ENCODE peak calls at places on chromosomes 11 and 22, in ten cellular contexts. K is activated T-cell treated with anti-CD3 and anti-CD28 coated beads, Interleukin-2, amount 50 U/mL, for 4 hours; X is effector CD4-positive, alpha-beta T cell; A is Peyer's patch; Y is A172; J is left ventricle myocardium inferior; R is T47D; E is K562; O is NCI-H526 treated with DMSO at 0.1 percent for 48 hours; M is NCI-H774. G is an unnamed sample.

GRCh38 chr11:5129457-5129877 is 8.7 kb downstream of the OR52A5 start:
- DNase-seq in M (no peak), O (no peak), E (peak), R (no peak), K (no peak), J (no peak), A (no peak), Y (peak), X (no peak), G (no peak)

GRCh38 chr22:49999063-49999900 is 13.3 kb downstream of the IL17REL start:
- DNase-seq in A (peak), J (no peak), Y (no peak), K (no peak), X (peak), M (no peak), R (no peak), E (peak), O (no peak), G (no peak)

GRCh38 chr11:79536155-79536917 is 95.5 kb upstream of the TENM4 start:
- DNase-seq in R (no peak), X (no peak), O (no peak), K (no peak), Y (no peak), A (no peak), J (no peak), M (no peak), E (no peak), G (no peak)

GRCh38 chr11:117076941-117077659 is 21.1 kb downstream of the SIK3 start:
- DNase-seq in A (no peak), Y (no peak), J (no peak), O (peak), R (no peak), X (no peak), M (peak), K (no peak), E (no peak), G (no peak)

GRCh38 chr11:113204280-113204679 is 110.1 kb upstream of the TTC12 start:
- DNase-seq in E (no peak), J (no peak), R (no peak), O (no peak), X (no peak), Y (peak), K (no peak), A (no peak), M (no peak), G (no peak)

GRCh38 chr11:1867381-1867780 is 14.5 kb downstream of the LSP1 start:
- DNase-seq in X (no peak), A (no peak), O (no peak), E (no peak), M (no peak), J (peak), R (no peak), K (no peak), Y (no peak), G (no peak)

GRCh38 chr22:27445876-27446275 is 355.7 kb downstream of the MN1 start:
- DNase-seq in K (no peak), J (peak), O (no peak), E (no peak), Y (no peak), R (no peak), A (no peak), X (no peak), M (no peak), G (no peak)

GRCh38 chr22:50112151-50113118 is 22.6 kb downstream of the MOV10L1 start:
- DNase-seq in M (no peak), X (no peak), Y (peak), E (no peak), O (no peak), J (no peak), R (no peak), K (no peak), A (no peak), G (no peak)

GRCh38 chr11:1916986-1917522 is 2.4 kb upstream of the TNNT3 start:
- DNase-seq in J (no peak), A (peak), E (no peak), K (no peak), Y (no peak), M (no peak), X (no peak), O (no peak), R (no peak), G (no peak)

GRCh38 chr11:11624926-11625325 is 3.1 kb upstream of the GALNT18 start:
- DNase-seq in R (no peak), J (no peak), K (no peak), M (no peak), A (no peak), Y (no peak), O (no peak), E (no peak), X (no peak), G (no peak)

GRCh38 chr22:39130892-39131855 is 21.3 kb downstream of the CBX7 start:
- DNase-seq in J (no peak), R (no peak), M (no peak), X (no peak), A (no peak), E (no peak), K (no peak), O (no peak), Y (no peak), G (no peak)

GRCh38 chr11:71580057-71581003 is 2.3 kb downstream of the KRTAP5-11 start:
- DNase-seq in O (peak), R (peak), K (no peak), Y (peak), M (peak), J (peak), A (no peak), X (no peak), E (peak), G (no peak)

GRCh38 chr22:39144101-39144815 is 8.2 kb downstream of the CBX7 start:
- DNase-seq in R (no peak), M (no peak), X (peak), A (no peak), Y (peak), O (no peak), J (no peak), K (peak), E (no peak), G (peak)